ENCODE peak calls at places on chromosomes 4 and X, in nine cellular contexts. T is mucosa of descending colon, Z is cardiac muscle cell, C is upper lobe of right lung, W is GM13976, F is endodermal cell, K is mammary epithelial cell, H is nephron progenitor cell, B is dorsolateral prefrontal cortex. X is an unnamed sample.

GRCh38 chrX:130246084-130246483 is 22.6 kb downstream of the ZNF280C start:
- DNase-seq in T (no peak), C (no peak), F (no peak), H (no peak), B (no peak), K (no peak), W (no peak), Z (no peak), X (no peak)

GRCh38 chr4:83657336-83657735 is 121.4 kb downstream of the GPAT3 start:
- DNase-seq in H (no peak), B (no peak), C (no peak), F (no peak), K (no peak), T (no peak), W (no peak), Z (no peak), X (no peak)

GRCh38 chrX:115553171-115553570 is 7.8 kb upstream of the PLS3 start:
- DNase-seq in Z (no peak), T (no peak), B (no peak), K (no peak), C (no peak), H (no peak), W (no peak), F (no peak), X (no peak)

GRCh38 chr4:147808447-147808846 is 76.6 kb downstream of the ARHGAP10 start:
- DNase-seq in B (no peak), K (no peak), T (no peak), W (no peak), Z (no peak), F (no peak), C (no peak), H (no peak), X (no peak)

GRCh38 chrX:120365320-120365719 is 3.4 kb downstream of the ATP1B4 start:
- DNase-seq in H (peak), B (peak), W (peak), K (no peak), Z (peak), C (peak), T (peak), F (peak), X (no peak)

GRCh38 chr4:108834787-108835384 is 72.0 kb upstream of the ETNPPL start:
- DNase-seq in B (no peak), W (peak), H (no peak), K (peak), C (no peak), F (no peak), Z (peak), T (no peak), X (no peak)

GRCh38 chrX:119693996-119694451 is 1.1 kb upstream of the SEPTIN6 start:
- DNase-seq in H (peak), T (no peak), Z (peak), C (no peak), W (peak), F (peak), K (no peak), B (no peak), X (no peak)

GRCh38 chrX:16578218-16578617 is 71.7 kb upstream of the S100G start:
- DNase-seq in B (no peak), Z (no peak), K (peak), T (no peak), W (no peak), H (no peak), C (no peak), F (peak), X (no peak)

GRCh38 chrX:72201836-72202536 is 20.4 kb downstream of the PIN4 start:
- DNase-seq in W (no peak), K (peak), C (no peak), B (no peak), H (no peak), Z (no peak), F (no peak), T (no peak), X (no peak)

GRCh38 chr4:84470204-84470785 is 28.8 kb downstream of the NKX6-1 start:
- DNase-seq in F (peak), Z (no peak), K (no peak), H (no peak), C (no peak), T (no peak), W (no peak), B (no peak), X (no peak)

GRCh38 chr4:114393295-114394038 is 205.1 kb upstream of the UGT8 start:
- DNase-seq in B (no peak), F (no peak), K (peak), W (no peak), H (no peak), T (no peak), Z (no peak), C (no peak), X (no peak)

GRCh38 chr4:173370130-173370476 is 651 bp upstream of the SAP30 start:
- DNase-seq in C (peak), T (peak), H (peak), W (peak), F (no peak), K (no peak), B (peak), Z (no peak), X (no peak)

GRCh38 chr4:14862881-14863280 is 139.4 kb upstream of the CPEB2 start:
- DNase-seq in C (no peak), W (no peak), T (peak), B (peak), K (no peak), H (no peak), Z (no peak), F (no peak), X (no peak)

GRCh38 chrX:21711126-21711847 is 46.6 kb downstream of the SMPX start:
- DNase-seq in B (no peak), K (no peak), H (no peak), T (no peak), Z (peak), F (no peak), C (no peak), W (no peak), X (no peak)

GRCh38 chrX:155009994-155010472 is 12.5 kb downstream of the F8 start:
- DNase-seq in H (no peak), T (no peak), K (no peak), C (no peak), F (no peak), W (no peak), B (no peak), Z (no peak), X (no peak)

GRCh38 chrX:386768-387575 is at the start of gene PPP2R3B:
- DNase-seq in T (peak), H (peak), Z (peak), K (peak), W (peak), C (peak), B (peak), F (peak), X (peak)

DNA sequence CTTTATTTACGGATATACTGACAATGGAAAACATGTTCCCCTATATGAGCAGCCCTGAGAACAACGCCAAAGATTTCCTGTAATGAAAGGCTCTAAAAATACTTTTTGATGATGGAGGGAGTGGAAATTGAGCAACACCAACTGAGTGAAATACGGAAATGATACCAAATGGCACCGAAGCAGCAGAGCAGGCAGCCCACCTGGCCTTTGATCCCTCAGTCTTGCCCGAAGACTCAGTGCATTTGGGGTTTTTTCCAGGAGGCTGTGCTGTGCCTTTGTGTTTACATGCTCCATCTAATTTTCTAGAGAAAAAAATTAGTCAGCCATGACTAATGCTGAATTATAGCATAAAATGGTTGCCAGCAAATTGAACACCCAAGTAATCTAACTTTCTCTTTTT is 169.9 kb upstream of the RBPJ start:
- DNase-seq in C (no peak), B (no peak), H (no peak), F (no peak), T (no peak), W (no peak), Z (no peak), K (peak), X (no peak)
- TF ChIP-seq CTCF in C (no peak), B (no peak), H (no peak), F (no peak), T (no peak), W (no peak), Z (no peak), K (no peak), X (no peak)

GRCh38 chr4:119290598-119290997 is 31.3 kb downstream of the FABP2 start:
- DNase-seq in Z (no peak), H (no peak), K (no peak), T (no peak), W (no peak), F (no peak), B (no peak), C (no peak), X (no peak)

GRCh38 chr4:119289313-119289712 is 32.6 kb downstream of the FABP2 start:
- DNase-seq in B (no peak), H (no peak), K (no peak), Z (no peak), T (no peak), W (no peak), C (no peak), F (no peak), X (no peak)

GRCh38 chr4:119281374-119281773 is 40.6 kb downstream of the FABP2 start:
- DNase-seq in Z (no peak), K (no peak), C (no peak), B (no peak), F (no peak), W (no peak), H (no peak), T (no peak), X (no peak)

GRCh38 chr4:119286377-119287002 is 35.4 kb downstream of the FABP2 start:
- DNase-seq in H (no peak), B (no peak), K (peak), C (no peak), Z (peak), F (no peak), T (no peak), W (no peak), X (no peak)

GRCh38 chr4:119284876-119285611 is 36.9 kb downstream of the FABP2 start:
- DNase-seq in T (no peak), W (no peak), F (no peak), H (no peak), K (peak), Z (no peak), C (no peak), B (no peak), X (no peak)
- TF ChIP-seq CTCF in T (no peak), W (no peak), F (no peak), H (no peak), K (no peak), Z (no peak), C (no peak), B (no peak), X (no peak)

GRCh38 chrX:112946227-112946626 is 105.6 kb upstream of the AMOT start:
- DNase-seq in H (no peak), C (no peak), W (no peak), K (no peak), F (no peak), B (no peak), Z (no peak), T (no peak), X (no peak)

GRCh38 chrX:112945796-112946195 is 105.2 kb upstream of the AMOT start:
- DNase-seq in C (no peak), H (peak), T (no peak), K (no peak), Z (no peak), F (no peak), B (no peak), W (no peak), X (no peak)

GRCh38 chrX:112941209-112941788 is 100.7 kb upstream of the AMOT start:
- DNase-seq in W (peak), K (no peak), B (no peak), T (no peak), H (no peak), C (no peak), Z (no peak), F (no peak), X (no peak)
- TF ChIP-seq CTCF in W (no peak), K (no peak), B (no peak), T (no peak), H (no peak), C (no peak), Z (no peak), F (no peak), X (no peak)

DNA sequence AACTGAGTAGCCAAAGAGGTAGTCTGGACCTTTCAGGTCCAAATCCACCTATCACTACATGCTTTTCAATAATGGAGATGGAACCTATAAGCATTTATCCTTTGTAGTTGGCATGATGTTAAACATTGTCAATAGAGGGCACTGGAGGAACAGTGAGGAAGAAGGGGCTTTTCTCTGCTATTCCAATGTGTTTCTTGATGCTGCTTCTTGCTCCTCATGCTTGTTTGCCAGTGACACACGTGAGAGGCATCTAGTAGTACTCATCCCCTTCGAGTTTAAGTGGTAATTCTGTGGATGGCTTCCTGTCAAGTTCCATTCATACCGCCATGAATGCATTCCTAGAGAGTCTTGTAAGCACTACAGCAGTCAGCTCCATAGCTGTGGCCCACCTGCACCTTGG is 84.0 kb downstream of the NAA11 start:
- DNase-seq in H (no peak), K (no peak), T (no peak), C (no peak), W (no peak), F (peak), B (no peak), Z (peak), X (no peak)
- TF ChIP-seq CTCF in H (no peak), K (no peak), T (no peak), C (no peak), W (no peak), F (peak), B (no peak), Z (peak), X (no peak)

DNA sequence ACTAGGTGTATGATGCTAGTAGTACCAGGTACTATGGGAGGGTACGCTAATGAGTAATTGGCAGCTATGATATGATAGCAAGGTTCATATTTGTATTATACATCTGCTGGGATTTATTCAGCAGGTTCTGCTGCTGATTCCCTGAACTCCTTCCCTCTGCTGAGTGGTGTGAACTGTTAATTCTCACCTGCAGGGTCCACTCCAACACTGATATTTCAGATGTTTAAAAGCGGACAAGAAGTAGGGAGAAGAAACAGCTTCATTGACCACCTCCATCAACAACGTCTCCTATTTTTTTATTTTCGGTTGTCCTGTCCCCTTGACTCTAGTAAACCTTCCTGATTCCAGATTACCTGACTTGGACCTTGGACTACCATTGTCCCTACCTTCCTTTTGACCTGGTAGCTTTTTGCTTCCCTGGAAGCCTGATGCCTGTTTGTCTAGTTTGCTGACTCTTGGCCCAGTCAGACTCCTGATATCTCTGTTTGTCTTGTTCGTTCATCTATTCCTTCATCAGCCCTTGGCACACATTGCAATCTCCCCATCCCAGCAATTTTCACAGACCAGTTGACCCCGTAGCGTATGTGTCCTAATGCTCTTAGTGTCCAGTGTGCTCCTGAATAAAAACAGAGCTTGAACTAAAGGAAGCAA is 34.0 kb upstream of the RNF128 start:
- DNase-seq in H (no peak), C (no peak), Z (no peak), F (no peak), K (no peak), T (no peak), B (no peak), W (no peak), X (no peak)
- TF ChIP-seq CTCF in H (no peak), C (no peak), Z (no peak), F (no peak), K (no peak), T (no peak), B (no peak), W (no peak), X (no peak)